ENCODE peak calls at places on chromosomes 12 and 14, in four cellular contexts. S is Calu3, C is Daoy, K is NCI-H1092. I is an unnamed sample.

GRCh38 chr12:107610030-107610859 is 75.4 kb upstream of the PWP1 start:
- DNase-seq in C (peak; percentile 49), K (no peak), S (peak; percentile 46), I (no peak)

GRCh38 chr14:94346841-94347240 is 23.7 kb upstream of the SERPINA6 start:
- DNase-seq in S (no peak), C (no peak), K (no peak), I (no peak)

GRCh38 chr12:108914031-108914630 is 34.2 kb downstream of the DAO start:
- DNase-seq in C (no peak), S (no peak), K (no peak), I (no peak)

GRCh38 chr12:74791365-74791764 is 253.7 kb downstream of the ATXN7L3B start:
- DNase-seq in S (no peak), C (no peak), K (no peak), I (no peak)

GRCh38 chr12:116538076-116538591 is 21.0 kb upstream of the MAP1LC3B2 start:
- DNase-seq in S (no peak), K (no peak), C (peak; percentile 7), I (no peak)

GRCh38 chr12:18589316-18589715 is 148.5 kb downstream of the PLCZ1 start:
- DNase-seq in S (no peak), K (no peak), C (no peak), I (no peak)

GRCh38 chr14:74976264-74977113 is 21.1 kb upstream of the PGF start:
- DNase-seq in S (no peak), C (no peak), K (no peak), I (no peak)

GRCh38 chr14:34266344-34266743 is 195.7 kb downstream of the SPTSSA start:
- DNase-seq in K (no peak), C (no peak), S (no peak), I (no peak)

GRCh38 chr12:94616217-94616729 is 34.1 kb downstream of the TMCC3 start:
- DNase-seq in C (peak; percentile 68), S (peak; percentile 45), K (no peak), I (no peak)

GRCh38 chr12:109717390-109718357 is 4.0 kb downstream of the FAM222A start:
- DNase-seq in K (no peak), S (no peak), C (no peak), I (no peak)